ENCODE peak calls at places on chromosomes 1 and 21, in ten cellular contexts. J is activated T-helper 9 cell treated with anti-CD3 and anti-CD28 coated beads, Interleukin-2, amount 50 U/mL, for 16 hours; Y is endothelial cell; B is GDM1; R is NCI-H345; L is effector memory CD4-positive, alpha-beta T cell; N is non-pigmented ciliary epithelial cell; U is HCEC 1CT; Q is GM23248; F is aorta. E is an unnamed sample.

GRCh38 chr21:20997308-20997632 is 939 bp upstream of the NCAM2 start:
- DNase-seq in J (no peak), Y (no peak), B (no peak), R (no peak), L (no peak), N (no peak), U (no peak), Q (no peak), F (no peak), E (peak)

GRCh38 chr1:118504231-118504644 is 319.2 kb upstream of the SPAG17 start:
- DNase-seq in J (no peak), Y (peak), B (no peak), R (peak), L (no peak), N (no peak), U (no peak), Q (no peak), F (no peak), E (no peak)

GRCh38 chr21:44626673-44627143 is at the start of gene KRTAP10-9:
- DNase-seq in J (no peak), Y (no peak), B (no peak), R (no peak), L (no peak), N (no peak), U (no peak), Q (no peak), F (no peak), E (no peak)

GRCh38 chr1:57217905-57218304 is 206.0 kb downstream of the DAB1 start:
- DNase-seq in J (no peak), Y (no peak), B (no peak), R (no peak), L (no peak), N (no peak), U (no peak), Q (no peak), F (no peak), E (no peak)

GRCh38 chr21:33658919-33659318 is 16.6 kb downstream of the ITSN1 start:
- DNase-seq in J (no peak), Y (no peak), B (no peak), R (no peak), L (no peak), N (no peak), U (no peak), Q (no peak), F (no peak), E (no peak)

GRCh38 chr21:41318218-41318617 is 1.6 kb downstream of the FAM3B start:
- DNase-seq in J (no peak), Y (no peak), B (no peak), R (peak), L (no peak), N (no peak), U (no peak), Q (no peak), F (no peak), E (no peak)

GRCh38 chr1:108584320-108584968 is 24.5 kb downstream of the EEIG2 start:
- DNase-seq in J (no peak), Y (no peak), B (no peak), R (peak), L (no peak), N (no peak), U (no peak), Q (no peak), F (no peak), E (no peak)

GRCh38 chr21:38912789-38913119 is 107.0 kb downstream of the ETS2 start:
- DNase-seq in J (no peak), Y (no peak), B (no peak), R (no peak), L (no peak), N (no peak), U (no peak), Q (no peak), F (no peak), E (no peak)

GRCh38 chr1:13757693-13758092 is 57.7 kb downstream of the PRDM2 start:
- DNase-seq in J (no peak), Y (no peak), B (no peak), R (no peak), L (no peak), N (no peak), U (no peak), Q (no peak), F (no peak), E (no peak)

GRCh38 chr1:219763321-219763720 is 150.4 kb upstream of the ZC3H11B start:
- DNase-seq in J (no peak), Y (no peak), B (no peak), R (no peak), L (no peak), N (no peak), U (no peak), Q (no peak), F (no peak), E (no peak)

GRCh38 chr1:221972262-221973235 is 230.7 kb upstream of the DUSP10 start:
- DNase-seq in J (no peak), Y (no peak), B (no peak), R (no peak), L (no peak), N (no peak), U (no peak), Q (no peak), F (no peak), E (no peak)

GRCh38 chr1:239711768-239712167 is 325.4 kb downstream of the CHRM3 start:
- DNase-seq in J (no peak), Y (no peak), B (no peak), R (no peak), L (no peak), N (no peak), U (no peak), Q (no peak), F (no peak), E (no peak)

GRCh38 chr1:167630568-167631385 is 745 bp downstream of the RCSD1 start:
- DNase-seq in J (no peak), Y (no peak), B (no peak), R (no peak), L (no peak), N (no peak), U (no peak), Q (no peak), F (no peak), E (no peak)

GRCh38 chr1:47416319-47417128 is 439 bp downstream of the FOXE3 start:
- DNase-seq in J (no peak), Y (no peak), B (no peak), R (peak), L (no peak), N (no peak), U (no peak), Q (peak), F (peak), E (peak)

GRCh38 chr1:78091215-78091813 is 45.5 kb downstream of the GIPC2 start:
- DNase-seq in J (no peak), Y (no peak), B (no peak), R (no peak), L (no peak), N (no peak), U (no peak), Q (no peak), F (no peak), E (peak)

GRCh38 chr1:42784946-42785693 is at the start of gene TMEM269:
- DNase-seq in J (no peak), Y (peak), B (no peak), R (no peak), L (no peak), N (no peak), U (no peak), Q (peak), F (peak), E (no peak)

GRCh38 chr1:81725823-81726222 is 74.9 kb upstream of the ADGRL2 start:
- DNase-seq in J (no peak), Y (no peak), B (no peak), R (no peak), L (no peak), N (no peak), U (no peak), Q (no peak), F (no peak), E (no peak)

GRCh38 chr1:88877911-88878310 is 13.5 kb downstream of the GTF2B start:
- DNase-seq in J (no peak), Y (no peak), B (no peak), R (no peak), L (no peak), N (no peak), U (no peak), Q (no peak), F (no peak), E (no peak)

GRCh38 chr1:82820816-82821215 is 1020.1 kb downstream of the ADGRL2 start:
- DNase-seq in J (no peak), Y (no peak), B (no peak), R (no peak), L (no peak), N (no peak), U (no peak), Q (no peak), F (no peak), E (no peak)

GRCh38 chr1:228001738-228002535 is 4.9 kb upstream of the WNT3A start:
- DNase-seq in J (no peak), Y (no peak), B (no peak), R (no peak), L (no peak), N (no peak), U (no peak), Q (no peak), F (peak), E (no peak)

GRCh38 chr1:17984510-17985085 is 123.0 kb upstream of the IGSF21 start:
- DNase-seq in J (no peak), Y (peak), B (no peak), R (peak), L (no peak), N (no peak), U (no peak), Q (peak), F (no peak), E (no peak)

GRCh38 chr1:162213281-162213909 is 143.9 kb downstream of the NOS1AP start:
- DNase-seq in J (no peak), Y (no peak), B (no peak), R (no peak), L (no peak), N (no peak), U (no peak), Q (peak), F (peak), E (no peak)